ENCODE peak calls at places on chromosome 1, in nine cellular contexts. K is body of pancreas; X is small intestine; U is activated naive CD8-positive, alpha-beta T cell treated with anti-CD3 and anti-CD28 coated beads, Interleukin-2, amount 50 U/mL, for 24 hours; P is HT1080; Q is C1 segment of cervical spinal cord; D is NCI-H2081; R is NCI-H1092; B is activated T-cell treated with anti-CD3 and anti-CD28 coated beads for 24 hours. O is an unnamed sample.

GRCh38 chr1:12177156-12177998 is 10.6 kb downstream of the TNFRSF1B start:
- DNase-seq in D (no peak), U (peak), X (no peak), R (no peak), K (no peak), P (no peak), Q (no peak), B (no peak), O (no peak)

GRCh38 chr1:22955146-22955545 is 17.5 kb downstream of the LACTBL1 start:
- DNase-seq in B (no peak), D (no peak), K (no peak), Q (no peak), U (no peak), X (no peak), R (no peak), P (no peak), O (no peak)

GRCh38 chr1:117284408-117285215 is 73.9 kb upstream of the VTCN1 start:
- DNase-seq in X (peak), B (no peak), Q (no peak), R (peak), D (peak), U (no peak), P (peak), K (no peak), O (peak)

GRCh38 chr1:225835752-225836151 is 25.8 kb downstream of the EPHX1 start:
- DNase-seq in P (no peak), U (no peak), Q (no peak), X (no peak), D (peak), K (peak), B (no peak), R (peak), O (no peak)

GRCh38 chr1:201916649-201917249 is 28.1 kb downstream of the SHISA4 start:
- DNase-seq in P (peak), U (peak), D (peak), K (peak), X (peak), R (no peak), Q (no peak), B (no peak), O (peak)

GRCh38 chr1:66996018-66996682 is 57.8 kb downstream of the SLC35D1 start:
- DNase-seq in D (peak), Q (no peak), P (peak), K (peak), X (peak), U (peak), B (peak), R (peak), O (peak)

GRCh38 chr1:165235777-165236285 is 120.7 kb downstream of the LMX1A start:
- DNase-seq in D (peak), X (no peak), B (no peak), P (no peak), R (peak), Q (no peak), K (peak), U (no peak), O (peak)

GRCh38 chr1:63261736-63262142 is 60.6 kb upstream of the FOXD3 start:
- DNase-seq in X (peak), B (no peak), Q (no peak), U (no peak), P (peak), D (no peak), K (no peak), R (no peak), O (no peak)

GRCh38 chr1:248696261-248696660 is 6.3 kb downstream of the OR14I1 start:
- DNase-seq in X (peak), K (no peak), U (no peak), B (no peak), R (no peak), Q (no peak), D (no peak), P (peak), O (no peak)

GRCh38 chr1:46133181-46133658 is 791 bp upstream of the PIK3R3 start:
- DNase-seq in B (no peak), R (peak), P (no peak), U (no peak), D (peak), Q (no peak), X (no peak), K (no peak), O (no peak)

GRCh38 chr1:81801834-81802531 is 1.2 kb downstream of the ADGRL2 start:
- DNase-seq in X (no peak), K (peak), U (no peak), R (peak), D (peak), Q (no peak), P (peak), B (no peak), O (peak)

GRCh38 chr1:64923294-64923718 is 43.0 kb downstream of the JAK1 start:
- DNase-seq in K (no peak), U (peak), P (no peak), B (peak), Q (no peak), R (no peak), X (no peak), D (no peak), O (no peak)

GRCh38 chr1:89545264-89546038 is 20.8 kb downstream of the LRRC8B start:
- DNase-seq in D (no peak), P (peak), X (peak), B (peak), R (no peak), Q (no peak), U (peak), K (no peak), O (peak)

GRCh38 chr1:51569284-51570062 is 47.4 kb upstream of the OSBPL9 start:
- DNase-seq in U (peak), X (peak), B (peak), K (peak), Q (no peak), R (no peak), D (peak), P (peak), O (peak)

GRCh38 chr1:5640845-5641244 is 351.4 kb downstream of the NPHP4 start:
- DNase-seq in U (no peak), R (no peak), B (no peak), D (no peak), Q (no peak), K (no peak), X (no peak), P (peak), O (no peak)

GRCh38 chr1:182570611-182570970 is 18.5 kb downstream of the RNASEL start:
- DNase-seq in B (no peak), D (no peak), Q (no peak), R (no peak), U (no peak), K (no peak), P (no peak), X (peak), O (no peak)

GRCh38 chr1:114510235-114511047 is 562 bp downstream of the TRIM33 start:
- DNase-seq in Q (peak), D (peak), P (peak), R (peak), X (peak), B (peak), U (peak), K (peak), O (peak)

O was measured in hepatocyte.